ENCODE peak calls at places on chromosomes 2 and 18, in nine cellular contexts. Q is colonic mucosa, R is cardiac muscle cell, F is heart left ventricle, L is AG04450, B is dorsolateral prefrontal cortex, O is fibroblast of pulmonary artery, W is psoas muscle, Y is HL-60. N is an unnamed sample.

GRCh38 chr2:9229470-9229820 is 22.8 kb downstream of the ASAP2 start:
- DNase-seq in F (no peak), R (no peak), O (no peak), L (no peak), B (no peak), Y (no peak), W (no peak), Q (no peak), N (no peak)

GRCh38 chr2:173343921-173344320 is 10.8 kb upstream of the CDCA7 start:
- DNase-seq in F (no peak), B (no peak), Y (no peak), Q (no peak), O (no peak), R (no peak), L (no peak), W (no peak), N (no peak)

GRCh38 chr2:204731996-204732395 is 186.7 kb downstream of the PARD3B start:
- DNase-seq in W (no peak), Y (no peak), F (no peak), L (no peak), R (peak), Q (no peak), B (no peak), O (peak), N (peak)

GRCh38 chr2:176554107-176555048 is 285.1 kb downstream of the MTX2 start:
- DNase-seq in R (peak), W (no peak), Q (peak), B (no peak), O (peak), Y (peak), L (peak), F (no peak), N (no peak)

GRCh38 chr2:31337860-31338259 is 76.7 kb downstream of the XDH start:
- DNase-seq in B (no peak), Q (no peak), O (peak), W (no peak), R (peak), Y (no peak), L (peak), F (no peak), N (no peak)

GRCh38 chr18:48316177-48316576 is 93.0 kb downstream of the ZBTB7C start:
- DNase-seq in R (no peak), F (no peak), Y (no peak), W (no peak), O (no peak), L (no peak), Q (no peak), B (no peak), N (no peak)

GRCh38 chr2:138312061-138312460 is 189.5 kb upstream of the SPOPL start:
- DNase-seq in F (no peak), R (no peak), B (no peak), O (no peak), W (no peak), Q (no peak), Y (no peak), L (no peak), N (no peak)

GRCh38 chr18:33210575-33211189 is 229.8 kb downstream of the CCDC178 start:
- DNase-seq in W (no peak), F (no peak), R (peak), Q (no peak), Y (no peak), L (no peak), O (peak), B (no peak), N (no peak)

GRCh38 chr2:36178384-36178783 is 177.2 kb upstream of the CRIM1 start:
- DNase-seq in O (no peak), L (no peak), W (no peak), R (no peak), Q (no peak), F (no peak), B (no peak), Y (no peak), N (no peak)

GRCh38 chr2:98907966-98908905 is 27.8 kb downstream of the CRACDL start:
- DNase-seq in Y (no peak), L (no peak), O (no peak), F (no peak), W (no peak), R (no peak), Q (no peak), B (no peak), N (no peak)

GRCh38 chr18:47263197-47263827 is 11.9 kb upstream of the SKOR2 start:
- DNase-seq in R (no peak), Q (no peak), B (no peak), Y (no peak), O (no peak), F (no peak), W (no peak), L (no peak), N (no peak)

GRCh38 chr18:47261902-47262301 is 10.4 kb upstream of the SKOR2 start:
- DNase-seq in W (no peak), R (no peak), O (no peak), B (no peak), L (no peak), Y (no peak), Q (no peak), F (no peak), N (no peak)

GRCh38 chr18:47263828-47264314 is 12.4 kb upstream of the SKOR2 start:
- DNase-seq in O (no peak), B (no peak), F (no peak), W (no peak), Q (no peak), L (no peak), Y (no peak), R (no peak), N (no peak)

GRCh38 chr18:47260924-47261701 is 9.7 kb upstream of the SKOR2 start:
- DNase-seq in Y (no peak), Q (no peak), B (no peak), W (no peak), O (no peak), L (no peak), R (no peak), F (no peak), N (no peak)

GRCh38 chr18:47262397-47263196 is 11.1 kb upstream of the SKOR2 start:
- DNase-seq in R (no peak), Q (no peak), Y (no peak), L (no peak), B (no peak), F (no peak), O (no peak), W (no peak), N (no peak)
- H3K4me3 ChIP-seq in R (no peak), Q (no peak), Y (no peak), L (no peak), B (no peak), F (no peak), O (no peak), W (peak), N (no peak)

GRCh38 chr18:39842042-39842791 is 2112.8 kb upstream of the PIK3C3 start:
- DNase-seq in F (no peak), O (no peak), W (no peak), Y (no peak), B (no peak), L (no peak), Q (no peak), R (no peak), N (no peak)
- H3K4me3 ChIP-seq in F (peak), O (peak), W (no peak), Y (no peak), B (peak), L (peak), Q (no peak), R (peak), N (peak)

DNA sequence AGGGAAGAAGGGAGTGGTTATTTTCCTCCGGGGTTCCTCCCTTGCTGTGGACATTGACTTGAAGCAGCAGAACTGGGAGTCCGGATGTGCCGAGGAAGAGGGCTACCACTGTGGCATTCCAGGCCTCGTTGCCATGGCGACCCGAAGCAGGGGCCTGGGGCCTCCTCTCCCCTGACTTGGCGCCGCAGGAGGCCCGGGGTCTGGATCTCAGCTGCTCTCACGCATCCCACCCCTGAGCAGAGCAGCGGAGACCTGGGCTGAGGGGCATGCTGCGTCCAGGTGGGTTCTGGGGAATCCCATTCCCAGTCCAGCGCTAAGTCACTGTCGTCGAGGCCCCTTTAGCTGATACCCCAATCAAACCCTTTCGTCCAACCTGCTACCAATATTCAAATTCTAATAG is 100.2 kb downstream of the BCL11A start:
- DNase-seq in O (no peak), R (no peak), W (no peak), Y (no peak), Q (no peak), F (no peak), B (no peak), L (no peak), N (no peak)
- H3K4me3 ChIP-seq in O (no peak), R (no peak), W (no peak), Y (no peak), Q (no peak), F (no peak), B (no peak), L (no peak), N (no peak)

DNA sequence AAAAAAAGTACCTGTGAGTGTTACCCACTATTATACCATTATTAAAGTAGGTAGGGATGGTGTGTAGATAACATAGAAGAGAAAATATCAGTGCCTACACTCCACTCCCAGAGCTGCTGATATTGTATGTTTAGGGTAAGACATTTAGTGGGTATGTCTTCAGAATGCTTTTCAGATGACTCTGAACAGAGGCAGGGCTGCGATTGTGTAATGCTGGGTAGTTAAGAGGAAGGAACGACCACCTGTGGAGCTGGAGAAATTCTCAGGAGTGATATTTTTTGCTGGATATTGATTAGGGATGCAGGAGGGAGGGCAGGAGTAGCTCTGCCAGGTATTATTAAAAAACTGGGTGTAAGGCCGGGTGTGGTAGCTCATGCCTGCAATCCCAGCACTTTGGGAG is 2.8 kb downstream of the CNOT11 start:
- DNase-seq in F (no peak), B (no peak), W (no peak), Q (no peak), L (no peak), O (peak), R (peak), Y (no peak), N (no peak)
- H3K4me3 ChIP-seq in F (no peak), B (no peak), W (no peak), Q (no peak), L (no peak), O (no peak), R (no peak), Y (no peak), N (no peak)

GRCh38 chr2:46299365-46300263 is 2.4 kb downstream of the EPAS1 start:
- DNase-seq in L (no peak), Q (peak), B (no peak), R (peak), W (peak), Y (no peak), F (peak), O (peak), N (no peak)

GRCh38 chr2:46302005-46302696 is 4.9 kb downstream of the EPAS1 start:
- DNase-seq in Y (no peak), L (no peak), W (no peak), Q (no peak), B (no peak), O (peak), R (no peak), F (no peak), N (no peak)

GRCh38 chr2:46298272-46298521 is 990 bp downstream of the EPAS1 start:
- DNase-seq in L (no peak), B (no peak), W (no peak), O (no peak), Q (no peak), R (no peak), F (no peak), Y (no peak), N (no peak)

GRCh38 chr2:46298522-46299351 is 1.5 kb downstream of the EPAS1 start:
- DNase-seq in R (peak), W (peak), Y (no peak), B (no peak), O (peak), L (no peak), Q (peak), F (peak), N (no peak)

DNA sequence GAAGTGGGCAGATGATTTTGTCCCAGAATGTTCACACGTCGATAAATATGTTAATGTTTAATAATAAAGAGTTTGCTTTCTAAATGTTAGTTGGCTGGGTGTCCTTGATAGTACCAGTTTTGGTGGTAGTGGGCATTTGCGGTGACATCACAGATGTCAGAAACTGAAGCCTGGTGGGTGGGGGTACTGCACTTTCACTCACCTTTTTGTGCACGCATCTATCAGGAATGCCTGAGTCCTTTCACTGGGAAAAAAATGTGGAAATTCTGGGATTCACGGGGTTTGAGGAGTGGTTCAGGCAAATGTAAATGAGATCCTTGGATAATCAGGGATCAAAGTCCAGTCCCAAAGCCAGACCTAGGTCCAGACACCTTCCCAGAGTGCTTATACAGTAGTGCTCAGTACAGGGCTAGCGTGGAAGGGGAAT is 3.2 kb downstream of the EPAS1 start:
- DNase-seq in F (no peak), O (peak), B (no peak), R (no peak), W (no peak), Q (peak), L (no peak), Y (no peak), N (no peak)
- H3K4me3 ChIP-seq in F (peak), O (peak), B (peak), R (no peak), W (peak), Q (no peak), L (peak), Y (no peak), N (peak)

DNA sequence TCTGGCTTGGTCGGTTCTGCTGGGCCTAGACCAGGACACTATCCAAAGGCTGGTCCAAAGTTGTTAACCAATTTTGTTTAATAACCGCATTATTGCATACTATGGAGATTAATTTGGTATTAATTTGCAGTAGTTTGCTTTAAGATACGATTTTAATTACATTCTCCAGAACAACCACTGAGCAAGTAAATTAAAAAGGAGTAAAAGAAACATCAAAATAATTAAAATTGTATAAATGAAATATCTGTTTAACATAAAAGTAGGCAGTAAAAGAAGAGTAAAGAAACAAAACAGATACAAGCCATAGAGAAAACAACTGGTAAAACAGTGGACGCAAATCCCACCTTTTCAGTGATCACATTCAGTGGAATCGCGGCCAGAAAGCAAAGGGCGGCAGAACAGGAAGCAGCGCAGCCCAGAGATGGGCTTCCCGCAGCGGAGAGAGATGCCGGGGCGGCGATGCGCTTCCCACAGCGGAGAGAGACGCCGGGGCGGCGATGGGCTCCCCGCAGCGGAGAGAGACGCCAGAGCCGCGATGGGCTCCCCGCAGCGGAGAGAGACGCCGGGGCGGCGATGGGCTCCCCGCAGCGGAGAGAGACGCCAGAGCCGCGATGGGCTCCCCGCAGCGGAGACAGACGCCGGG is 176.8 kb downstream of the RTP5 start:
- DNase-seq in R (no peak), B (no peak), F (no peak), Y (no peak), W (peak), L (no peak), O (no peak), Q (no peak), N (no peak)
- H3K4me3 ChIP-seq in R (no peak), B (no peak), F (no peak), Y (no peak), W (no peak), L (no peak), O (no peak), Q (no peak), N (no peak)

GRCh38 chr2:133439281-133439920 is 128.9 kb downstream of the NCKAP5 start:
- DNase-seq in O (no peak), W (no peak), B (no peak), F (no peak), L (no peak), Q (no peak), Y (no peak), R (no peak), N (no peak)
- H3K4me3 ChIP-seq in O (no peak), W (no peak), B (no peak), F (no peak), L (no peak), Q (no peak), Y (no peak), R (no peak), N (no peak)

GRCh38 chr18:46370898-46371297 is 266.7 kb downstream of the HAUS1 start:
- DNase-seq in L (no peak), Y (no peak), O (no peak), R (no peak), F (no peak), W (no peak), Q (no peak), B (no peak), N (no peak)
- H3K4me3 ChIP-seq in L (no peak), Y (no peak), O (no peak), R (no peak), F (no peak), W (no peak), Q (no peak), B (no peak), N (no peak)

N was measured in epithelial cell of proximal tubule.